ENCODE peak calls at places on chromosomes 3 and 15, in six cellular contexts. One of them, this sample, is unnamed.

GRCh38 chr3:130968231-130968630 is 58.4 kb downstream of the ASTE1 start:
- DNase-seq in glomerular endothelial cell: peak
- DNase-seq in choroid plexus epithelial cell: peak
- DNase-seq in T-helper 1 cell: no peak
- DNase-seq in left lung: no peak
- DNase-seq in GM23338: no peak
- DNase-seq in this sample: no peak

GRCh38 chr15:95958417-95958816 is 372.1 kb upstream of the NR2F2 start:
- DNase-seq in T-helper 1 cell: no peak
- DNase-seq in left lung: no peak
- DNase-seq in glomerular endothelial cell: no peak
- DNase-seq in choroid plexus epithelial cell: no peak
- DNase-seq in GM23338: no peak
- DNase-seq in this sample: no peak

GRCh38 chr3:128210711-128211110 is 57.4 kb downstream of the EEFSEC start:
- DNase-seq in choroid plexus epithelial cell: no peak
- DNase-seq in left lung: no peak
- DNase-seq in T-helper 1 cell: no peak
- DNase-seq in GM23338: no peak
- DNase-seq in glomerular endothelial cell: no peak
- DNase-seq in this sample: no peak

GRCh38 chr3:188583476-188584161 is 429.7 kb downstream of the LPP start:
- DNase-seq in choroid plexus epithelial cell: peak
- DNase-seq in T-helper 1 cell: no peak
- DNase-seq in left lung: no peak
- DNase-seq in glomerular endothelial cell: no peak
- DNase-seq in GM23338: no peak
- DNase-seq in this sample: no peak

GRCh38 chr3:123635220-123635619 is 50.4 kb upstream of the HACD2 start:
- DNase-seq in T-helper 1 cell: no peak
- DNase-seq in GM23338: peak
- DNase-seq in left lung: no peak
- DNase-seq in choroid plexus epithelial cell: no peak
- DNase-seq in glomerular endothelial cell: no peak
- DNase-seq in this sample: no peak

GRCh38 chr3:149085828-149086231 is 503 bp downstream of the HLTF start:
- DNase-seq in left lung: no peak
- DNase-seq in T-helper 1 cell: peak
- DNase-seq in glomerular endothelial cell: no peak
- DNase-seq in choroid plexus epithelial cell: peak
- DNase-seq in GM23338: peak
- DNase-seq in this sample: no peak

GRCh38 chr15:101487060-101487459 is 2.4 kb downstream of the PCSK6 start:
- DNase-seq in T-helper 1 cell: no peak
- DNase-seq in choroid plexus epithelial cell: no peak
- DNase-seq in glomerular endothelial cell: no peak
- DNase-seq in left lung: no peak
- DNase-seq in GM23338: no peak
- DNase-seq in this sample: no peak

GRCh38 chr15:63880744-63881143 is 47.0 kb upstream of the HERC1 start:
- DNase-seq in left lung: no peak
- DNase-seq in glomerular endothelial cell: peak
- DNase-seq in T-helper 1 cell: no peak
- DNase-seq in choroid plexus epithelial cell: peak
- DNase-seq in GM23338: no peak
- DNase-seq in this sample: no peak

GRCh38 chr3:53140575-53141467 is 10.6 kb upstream of the RFT1 start:
- DNase-seq in glomerular endothelial cell: no peak
- DNase-seq in GM23338: no peak
- DNase-seq in T-helper 1 cell: no peak
- DNase-seq in choroid plexus epithelial cell: peak
- DNase-seq in left lung: no peak
- DNase-seq in this sample: no peak

GRCh38 chr3:159992601-159993000 is 4.0 kb downstream of the IL12A start:
- DNase-seq in left lung: no peak
- DNase-seq in T-helper 1 cell: no peak
- DNase-seq in GM23338: no peak
- DNase-seq in choroid plexus epithelial cell: no peak
- DNase-seq in glomerular endothelial cell: no peak
- DNase-seq in this sample: no peak

GRCh38 chr3:67414740-67415139 is 239.7 kb downstream of the SUCLG2 start:
- DNase-seq in GM23338: no peak
- DNase-seq in glomerular endothelial cell: no peak
- DNase-seq in left lung: peak
- DNase-seq in T-helper 1 cell: no peak
- DNase-seq in choroid plexus epithelial cell: peak
- DNase-seq in this sample: no peak

GRCh38 chr15:98596131-98596530 is 52.2 kb upstream of the IGF1R start:
- DNase-seq in choroid plexus epithelial cell: no peak
- DNase-seq in T-helper 1 cell: no peak
- DNase-seq in glomerular endothelial cell: no peak
- DNase-seq in left lung: no peak
- DNase-seq in GM23338: no peak
- DNase-seq in this sample: no peak

GRCh38 chr3:101182734-101183133 is 137.6 kb downstream of the IMPG2 start:
- DNase-seq in glomerular endothelial cell: no peak
- DNase-seq in choroid plexus epithelial cell: peak
- DNase-seq in GM23338: no peak
- DNase-seq in T-helper 1 cell: no peak
- DNase-seq in left lung: no peak
- DNase-seq in this sample: no peak

GRCh38 chr15:57823325-57823860 is 116.9 kb downstream of the POLR2M start:
- DNase-seq in T-helper 1 cell: no peak
- DNase-seq in choroid plexus epithelial cell: no peak
- DNase-seq in GM23338: no peak
- DNase-seq in left lung: no peak
- DNase-seq in glomerular endothelial cell: no peak
- DNase-seq in this sample: no peak

GRCh38 chr3:89360155-89360554 is 252.7 kb downstream of the EPHA3 start:
- DNase-seq in T-helper 1 cell: no peak
- DNase-seq in GM23338: no peak
- DNase-seq in glomerular endothelial cell: no peak
- DNase-seq in choroid plexus epithelial cell: peak
- DNase-seq in left lung: no peak
- DNase-seq in this sample: no peak

GRCh38 chr3:136818191-136818850 is 605 bp upstream of the SLC35G2 start:
- DNase-seq in choroid plexus epithelial cell: peak
- DNase-seq in left lung: peak
- DNase-seq in GM23338: peak
- DNase-seq in glomerular endothelial cell: peak
- DNase-seq in T-helper 1 cell: no peak
- DNase-seq in this sample: no peak

GRCh38 chr3:172771672-172772071 is 21.1 kb downstream of the ECT2 start:
- DNase-seq in GM23338: no peak
- DNase-seq in T-helper 1 cell: no peak
- DNase-seq in glomerular endothelial cell: no peak
- DNase-seq in left lung: no peak
- DNase-seq in choroid plexus epithelial cell: no peak
- DNase-seq in this sample: no peak

GRCh38 chr3:55818485-55818884 is 331.4 kb upstream of the WNT5A start:
- DNase-seq in glomerular endothelial cell: no peak
- DNase-seq in GM23338: no peak
- DNase-seq in T-helper 1 cell: no peak
- DNase-seq in choroid plexus epithelial cell: peak
- DNase-seq in left lung: no peak
- DNase-seq in this sample: no peak

GRCh38 chr3:181707980-181708379 is 3.7 kb upstream of the SOX2 start:
- DNase-seq in choroid plexus epithelial cell: no peak
- DNase-seq in GM23338: peak
- DNase-seq in glomerular endothelial cell: no peak
- DNase-seq in left lung: no peak
- DNase-seq in T-helper 1 cell: no peak
- DNase-seq in this sample: no peak

GRCh38 chr3:126442849-126443229 is 32.9 kb downstream of the ZXDC start:
- DNase-seq in left lung: no peak
- DNase-seq in glomerular endothelial cell: no peak
- DNase-seq in GM23338: no peak
- DNase-seq in T-helper 1 cell: no peak
- DNase-seq in choroid plexus epithelial cell: no peak
- DNase-seq in this sample: no peak

GRCh38 chr15:42286445-42287029 is 13.3 kb upstream of the TMEM87A start:
- DNase-seq in GM23338: no peak
- DNase-seq in glomerular endothelial cell: no peak
- DNase-seq in left lung: no peak
- DNase-seq in T-helper 1 cell: no peak
- DNase-seq in choroid plexus epithelial cell: peak
- DNase-seq in this sample: no peak

GRCh38 chr3:32200490-32200889 is 38.0 kb upstream of the CMTM8 start:
- DNase-seq in glomerular endothelial cell: no peak
- DNase-seq in left lung: no peak
- DNase-seq in GM23338: no peak
- DNase-seq in T-helper 1 cell: no peak
- DNase-seq in choroid plexus epithelial cell: peak
- DNase-seq in this sample: no peak

GRCh38 chr3:127698264-127699097 is 25.7 kb downstream of the ABTB1 start:
- DNase-seq in left lung: no peak
- DNase-seq in T-helper 1 cell: no peak
- DNase-seq in choroid plexus epithelial cell: no peak
- DNase-seq in glomerular endothelial cell: no peak
- DNase-seq in GM23338: no peak
- DNase-seq in this sample: no peak

GRCh38 chr3:151404316-151404715 is 19.8 kb upstream of the P2RY12 start:
- DNase-seq in choroid plexus epithelial cell: peak
- DNase-seq in T-helper 1 cell: no peak
- DNase-seq in GM23338: no peak
- DNase-seq in glomerular endothelial cell: no peak
- DNase-seq in left lung: no peak
- DNase-seq in this sample: no peak

This sample was measured in T follicular helper cell.